ENCODE peak calls at places on chromosomes 13 and 19, in nine cellular contexts. One of them, this sample, is unnamed.

GRCh38 chr13:114067886-114068722 is 64.3 kb downstream of the RASA3 start:
- DNase-seq in germinal center: peak; percentile 30
- DNase-seq in CD4-positive, alpha-beta T cell: no peak
- DNase-seq in breast epithelium: no peak
- DNase-seq in NCI-H2171 treated with DMSO at 0.1 percent for 48 hours: no peak
- DNase-seq in SJSA1: no peak
- DNase-seq in NCI-H1092: no peak
- DNase-seq in AG08395: no peak
- DNase-seq in Caco-2: peak; percentile 21
- DNase-seq in this sample: no peak

GRCh38 chr19:16566161-16566560 is 6.1 kb downstream of the SLC35E1 start:
- DNase-seq in AG08395: no peak
- DNase-seq in SJSA1: no peak
- DNase-seq in CD4-positive, alpha-beta T cell: peak; percentile 75
- DNase-seq in NCI-H1092: no peak
- DNase-seq in Caco-2: no peak
- DNase-seq in NCI-H2171 treated with DMSO at 0.1 percent for 48 hours: no peak
- DNase-seq in germinal center: no peak
- DNase-seq in breast epithelium: peak; percentile 45
- DNase-seq in this sample: no peak

GRCh38 chr19:38721977-38722773 is 22.1 kb downstream of the CAPN12 start:
- DNase-seq in SJSA1: no peak
- DNase-seq in Caco-2: peak; percentile 74
- DNase-seq in AG08395: no peak
- DNase-seq in CD4-positive, alpha-beta T cell: no peak
- DNase-seq in NCI-H2171 treated with DMSO at 0.1 percent for 48 hours: no peak
- DNase-seq in NCI-H1092: no peak
- DNase-seq in germinal center: no peak
- DNase-seq in breast epithelium: no peak
- DNase-seq in this sample: peak; percentile 82

GRCh38 chr19:43812259-43812658 is 10.0 kb upstream of the LYPD5 start:
- DNase-seq in CD4-positive, alpha-beta T cell: no peak
- DNase-seq in SJSA1: no peak
- DNase-seq in AG08395: no peak
- DNase-seq in breast epithelium: no peak
- DNase-seq in germinal center: no peak
- DNase-seq in NCI-H2171 treated with DMSO at 0.1 percent for 48 hours: no peak
- DNase-seq in NCI-H1092: no peak
- DNase-seq in Caco-2: no peak
- DNase-seq in this sample: no peak

GRCh38 chr19:45668342-45668871 is 386 bp downstream of the GIPR start:
- DNase-seq in NCI-H2171 treated with DMSO at 0.1 percent for 48 hours: peak; percentile 29
- DNase-seq in CD4-positive, alpha-beta T cell: no peak
- DNase-seq in Caco-2: no peak
- DNase-seq in germinal center: peak; percentile 24
- DNase-seq in NCI-H1092: no peak
- DNase-seq in SJSA1: peak; percentile 20
- DNase-seq in breast epithelium: no peak
- DNase-seq in AG08395: no peak
- DNase-seq in this sample: no peak

GRCh38 chr19:41997121-41997850 is 3.3 kb upstream of the ATP1A3 start:
- DNase-seq in germinal center: peak; percentile 72
- DNase-seq in CD4-positive, alpha-beta T cell: peak; percentile 22
- DNase-seq in NCI-H2171 treated with DMSO at 0.1 percent for 48 hours: no peak
- DNase-seq in breast epithelium: no peak
- DNase-seq in NCI-H1092: no peak
- DNase-seq in AG08395: peak; percentile 79
- DNase-seq in SJSA1: peak; percentile 17
- DNase-seq in Caco-2: no peak
- DNase-seq in this sample: no peak

GRCh38 chr13:101298517-101298916 is 117.8 kb downstream of the NALCN start:
- DNase-seq in germinal center: no peak
- DNase-seq in AG08395: no peak
- DNase-seq in SJSA1: no peak
- DNase-seq in breast epithelium: no peak
- DNase-seq in NCI-H2171 treated with DMSO at 0.1 percent for 48 hours: no peak
- DNase-seq in CD4-positive, alpha-beta T cell: no peak
- DNase-seq in NCI-H1092: no peak
- DNase-seq in Caco-2: no peak
- DNase-seq in this sample: no peak

GRCh38 chr19:49497047-49497789 is 984 bp downstream of the RPS11 start:
- DNase-seq in SJSA1: peak; percentile 49
- DNase-seq in NCI-H1092: no peak
- DNase-seq in NCI-H2171 treated with DMSO at 0.1 percent for 48 hours: peak; percentile 21
- DNase-seq in germinal center: peak; percentile 78
- DNase-seq in Caco-2: no peak
- DNase-seq in AG08395: peak; percentile 63
- DNase-seq in CD4-positive, alpha-beta T cell: peak; percentile 74
- DNase-seq in breast epithelium: no peak
- DNase-seq in this sample: no peak

GRCh38 chr13:38135590-38135989 is 214.1 kb upstream of the UFM1 start:
- DNase-seq in SJSA1: no peak
- DNase-seq in germinal center: no peak
- DNase-seq in CD4-positive, alpha-beta T cell: no peak
- DNase-seq in NCI-H1092: no peak
- DNase-seq in NCI-H2171 treated with DMSO at 0.1 percent for 48 hours: no peak
- DNase-seq in Caco-2: no peak
- DNase-seq in breast epithelium: no peak
- DNase-seq in AG08395: no peak
- DNase-seq in this sample: no peak

GRCh38 chr19:2711175-2711936 is 8.9 kb upstream of the GNG7 start:
- DNase-seq in NCI-H1092: no peak
- DNase-seq in SJSA1: no peak
- DNase-seq in AG08395: peak; percentile 49
- DNase-seq in CD4-positive, alpha-beta T cell: no peak
- DNase-seq in NCI-H2171 treated with DMSO at 0.1 percent for 48 hours: no peak
- DNase-seq in Caco-2: no peak
- DNase-seq in germinal center: no peak
- DNase-seq in breast epithelium: no peak
- DNase-seq in this sample: no peak

GRCh38 chr19:19355606-19356139 is 35.0 kb downstream of the MAU2 start:
- DNase-seq in NCI-H1092: no peak
- DNase-seq in breast epithelium: no peak
- DNase-seq in Caco-2: no peak
- DNase-seq in germinal center: no peak
- DNase-seq in AG08395: no peak
- DNase-seq in NCI-H2171 treated with DMSO at 0.1 percent for 48 hours: no peak
- DNase-seq in SJSA1: no peak
- DNase-seq in CD4-positive, alpha-beta T cell: no peak
- DNase-seq in this sample: no peak

GRCh38 chr13:27079421-27079958 is 92.1 kb downstream of the USP12 start:
- DNase-seq in CD4-positive, alpha-beta T cell: no peak
- DNase-seq in breast epithelium: no peak
- DNase-seq in AG08395: peak; percentile 69
- DNase-seq in NCI-H2171 treated with DMSO at 0.1 percent for 48 hours: no peak
- DNase-seq in germinal center: no peak
- DNase-seq in SJSA1: peak; percentile 67
- DNase-seq in NCI-H1092: no peak
- DNase-seq in Caco-2: peak; percentile 56
- DNase-seq in this sample: no peak

GRCh38 chr13:21022694-21023325 is 38.6 kb downstream of the LATS2 start:
- DNase-seq in NCI-H1092: peak; percentile 62
- DNase-seq in NCI-H2171 treated with DMSO at 0.1 percent for 48 hours: no peak
- DNase-seq in breast epithelium: no peak
- DNase-seq in germinal center: no peak
- DNase-seq in AG08395: no peak
- DNase-seq in Caco-2: no peak
- DNase-seq in SJSA1: no peak
- DNase-seq in CD4-positive, alpha-beta T cell: no peak
- DNase-seq in this sample: no peak

GRCh38 chr13:73970413-73971055 is 163.7 kb downstream of the KLF12 start:
- DNase-seq in CD4-positive, alpha-beta T cell: no peak
- DNase-seq in NCI-H2171 treated with DMSO at 0.1 percent for 48 hours: no peak
- DNase-seq in germinal center: no peak
- DNase-seq in AG08395: no peak
- DNase-seq in SJSA1: no peak
- DNase-seq in Caco-2: no peak
- DNase-seq in NCI-H1092: no peak
- DNase-seq in breast epithelium: no peak
- DNase-seq in this sample: no peak

GRCh38 chr19:3618144-3618810 is 8.3 kb downstream of the CACTIN start:
- DNase-seq in breast epithelium: no peak
- DNase-seq in germinal center: peak; percentile 78
- DNase-seq in CD4-positive, alpha-beta T cell: peak; percentile 25
- DNase-seq in NCI-H1092: no peak
- DNase-seq in Caco-2: no peak
- DNase-seq in NCI-H2171 treated with DMSO at 0.1 percent for 48 hours: no peak
- DNase-seq in SJSA1: peak; percentile 66
- DNase-seq in AG08395: peak; percentile 93
- DNase-seq in this sample: no peak

GRCh38 chr19:9060559-9061340 is 26.1 kb upstream of the OR1M1 start:
- DNase-seq in AG08395: no peak
- DNase-seq in breast epithelium: no peak
- DNase-seq in SJSA1: peak; percentile 20
- DNase-seq in NCI-H1092: no peak
- DNase-seq in NCI-H2171 treated with DMSO at 0.1 percent for 48 hours: no peak
- DNase-seq in Caco-2: no peak
- DNase-seq in germinal center: no peak
- DNase-seq in CD4-positive, alpha-beta T cell: no peak
- DNase-seq in this sample: no peak

GRCh38 chr13:24233351-24233901 is 72.9 kb downstream of the SPATA13 start:
- DNase-seq in Caco-2: no peak
- DNase-seq in SJSA1: peak; percentile 24
- DNase-seq in NCI-H1092: no peak
- DNase-seq in NCI-H2171 treated with DMSO at 0.1 percent for 48 hours: no peak
- DNase-seq in germinal center: no peak
- DNase-seq in CD4-positive, alpha-beta T cell: no peak
- DNase-seq in breast epithelium: no peak
- DNase-seq in AG08395: peak; percentile 33
- DNase-seq in this sample: no peak

GRCh38 chr19:35495107-35496064 is 5.1 kb upstream of the KRTDAP start:
- DNase-seq in SJSA1: peak; percentile 45
- DNase-seq in NCI-H1092: no peak
- DNase-seq in NCI-H2171 treated with DMSO at 0.1 percent for 48 hours: peak; percentile 57
- DNase-seq in breast epithelium: peak; percentile 27
- DNase-seq in germinal center: peak; percentile 88
- DNase-seq in CD4-positive, alpha-beta T cell: peak; percentile 46
- DNase-seq in AG08395: peak; percentile 91
- DNase-seq in Caco-2: peak; percentile 72
- DNase-seq in this sample: peak; percentile 38

GRCh38 chr13:101481421-101481820 is 28.9 kb downstream of the ITGBL1 start:
- DNase-seq in breast epithelium: no peak
- DNase-seq in NCI-H1092: no peak
- DNase-seq in CD4-positive, alpha-beta T cell: no peak
- DNase-seq in SJSA1: no peak
- DNase-seq in NCI-H2171 treated with DMSO at 0.1 percent for 48 hours: no peak
- DNase-seq in germinal center: no peak
- DNase-seq in AG08395: no peak
- DNase-seq in Caco-2: no peak
- DNase-seq in this sample: no peak

GRCh38 chr19:18460313-18460712 is 22.4 kb upstream of the ISYNA1 start:
- DNase-seq in NCI-H1092: no peak
- DNase-seq in AG08395: peak; percentile 50
- DNase-seq in Caco-2: no peak
- DNase-seq in CD4-positive, alpha-beta T cell: no peak
- DNase-seq in breast epithelium: no peak
- DNase-seq in germinal center: no peak
- DNase-seq in NCI-H2171 treated with DMSO at 0.1 percent for 48 hours: no peak
- DNase-seq in SJSA1: no peak
- DNase-seq in this sample: no peak